ENCODE peak calls at places on chromosomes 1 and 21, in six cellular contexts. One of them, this sample, is unnamed.
A peak's percentile ranks its signal among the peaks of the same experiment; 100 is the strongest.

GRCh38 chr1:244096066-244096610 is 45.1 kb downstream of the ZBTB18 start:
- DNase-seq in activated naive CD4-positive, alpha-beta T cell treated with anti-CD3 and anti-CD28 coated beads, Interleukin-2, amount 10 ng/mL, durations not matched to agents 7 days and 5 days: no peak
- DNase-seq in GM19239: no peak
- DNase-seq in fibroblast of villous mesenchyme: no peak
- DNase-seq in activated naive CD8-positive, alpha-beta T cell treated with anti-CD3 and anti-CD28 coated beads, Interleukin-2, amount 50 U/mL, for 24 hours: no peak
- DNase-seq in substantia nigra: no peak
- DNase-seq in this sample: no peak

GRCh38 chr21:42147386-42148020 is 71.4 kb upstream of the ABCG1 start:
- DNase-seq in activated naive CD4-positive, alpha-beta T cell treated with anti-CD3 and anti-CD28 coated beads, Interleukin-2, amount 10 ng/mL, durations not matched to agents 7 days and 5 days: peak; percentile 21
- DNase-seq in activated naive CD8-positive, alpha-beta T cell treated with anti-CD3 and anti-CD28 coated beads, Interleukin-2, amount 50 U/mL, for 24 hours: no peak
- DNase-seq in substantia nigra: no peak
- DNase-seq in GM19239: no peak
- DNase-seq in fibroblast of villous mesenchyme: no peak
- DNase-seq in this sample: no peak

GRCh38 chr1:218772575-218772974 is 401.1 kb upstream of the LYPLAL1 start:
- DNase-seq in fibroblast of villous mesenchyme: peak; percentile 44
- DNase-seq in activated naive CD8-positive, alpha-beta T cell treated with anti-CD3 and anti-CD28 coated beads, Interleukin-2, amount 50 U/mL, for 24 hours: no peak
- DNase-seq in activated naive CD4-positive, alpha-beta T cell treated with anti-CD3 and anti-CD28 coated beads, Interleukin-2, amount 10 ng/mL, durations not matched to agents 7 days and 5 days: no peak
- DNase-seq in GM19239: no peak
- DNase-seq in substantia nigra: no peak
- DNase-seq in this sample: no peak

GRCh38 chr21:44398499-44398898 is 45.1 kb downstream of the TRPM2 start:
- DNase-seq in substantia nigra: no peak
- DNase-seq in activated naive CD8-positive, alpha-beta T cell treated with anti-CD3 and anti-CD28 coated beads, Interleukin-2, amount 50 U/mL, for 24 hours: no peak
- DNase-seq in activated naive CD4-positive, alpha-beta T cell treated with anti-CD3 and anti-CD28 coated beads, Interleukin-2, amount 10 ng/mL, durations not matched to agents 7 days and 5 days: no peak
- DNase-seq in fibroblast of villous mesenchyme: no peak
- DNase-seq in GM19239: no peak
- DNase-seq in this sample: no peak

GRCh38 chr1:162772571-162773154 is 17.8 kb upstream of the HSD17B7 start:
- DNase-seq in substantia nigra: no peak
- DNase-seq in GM19239: no peak
- DNase-seq in activated naive CD8-positive, alpha-beta T cell treated with anti-CD3 and anti-CD28 coated beads, Interleukin-2, amount 50 U/mL, for 24 hours: no peak
- DNase-seq in fibroblast of villous mesenchyme: peak; percentile 87
- DNase-seq in activated naive CD4-positive, alpha-beta T cell treated with anti-CD3 and anti-CD28 coated beads, Interleukin-2, amount 10 ng/mL, durations not matched to agents 7 days and 5 days: no peak
- DNase-seq in this sample: no peak

GRCh38 chr1:151867785-151868403 is 14.4 kb upstream of the THEM5 start:
- DNase-seq in GM19239: no peak
- DNase-seq in activated naive CD4-positive, alpha-beta T cell treated with anti-CD3 and anti-CD28 coated beads, Interleukin-2, amount 10 ng/mL, durations not matched to agents 7 days and 5 days: no peak
- DNase-seq in activated naive CD8-positive, alpha-beta T cell treated with anti-CD3 and anti-CD28 coated beads, Interleukin-2, amount 50 U/mL, for 24 hours: no peak
- DNase-seq in fibroblast of villous mesenchyme: peak; percentile 66
- DNase-seq in substantia nigra: no peak
- DNase-seq in this sample: no peak

GRCh38 chr1:30339866-30340265 is 383.5 kb downstream of the MATN1 start:
- DNase-seq in GM19239: no peak
- DNase-seq in activated naive CD8-positive, alpha-beta T cell treated with anti-CD3 and anti-CD28 coated beads, Interleukin-2, amount 50 U/mL, for 24 hours: no peak
- DNase-seq in substantia nigra: no peak
- DNase-seq in activated naive CD4-positive, alpha-beta T cell treated with anti-CD3 and anti-CD28 coated beads, Interleukin-2, amount 10 ng/mL, durations not matched to agents 7 days and 5 days: no peak
- DNase-seq in fibroblast of villous mesenchyme: no peak
- DNase-seq in this sample: no peak

GRCh38 chr1:186446138-186446537 is 14.8 kb downstream of the PDC start:
- DNase-seq in activated naive CD4-positive, alpha-beta T cell treated with anti-CD3 and anti-CD28 coated beads, Interleukin-2, amount 10 ng/mL, durations not matched to agents 7 days and 5 days: no peak
- DNase-seq in activated naive CD8-positive, alpha-beta T cell treated with anti-CD3 and anti-CD28 coated beads, Interleukin-2, amount 50 U/mL, for 24 hours: no peak
- DNase-seq in GM19239: no peak
- DNase-seq in fibroblast of villous mesenchyme: no peak
- DNase-seq in substantia nigra: no peak
- DNase-seq in this sample: no peak

GRCh38 chr1:240766831-240767230 is 154.9 kb upstream of the GREM2 start:
- DNase-seq in activated naive CD8-positive, alpha-beta T cell treated with anti-CD3 and anti-CD28 coated beads, Interleukin-2, amount 50 U/mL, for 24 hours: no peak
- DNase-seq in activated naive CD4-positive, alpha-beta T cell treated with anti-CD3 and anti-CD28 coated beads, Interleukin-2, amount 10 ng/mL, durations not matched to agents 7 days and 5 days: no peak
- DNase-seq in substantia nigra: no peak
- DNase-seq in GM19239: no peak
- DNase-seq in fibroblast of villous mesenchyme: no peak
- DNase-seq in this sample: no peak

GRCh38 chr21:43824250-43824882 is 35.0 kb downstream of the RRP1 start:
- DNase-seq in fibroblast of villous mesenchyme: peak; percentile 34
- DNase-seq in activated naive CD8-positive, alpha-beta T cell treated with anti-CD3 and anti-CD28 coated beads, Interleukin-2, amount 50 U/mL, for 24 hours: no peak
- DNase-seq in activated naive CD4-positive, alpha-beta T cell treated with anti-CD3 and anti-CD28 coated beads, Interleukin-2, amount 10 ng/mL, durations not matched to agents 7 days and 5 days: no peak
- DNase-seq in GM19239: no peak
- DNase-seq in substantia nigra: no peak
- DNase-seq in this sample: no peak

GRCh38 chr1:36784147-36784862 is 250.0 kb downstream of the GRIK3 start:
- DNase-seq in activated naive CD8-positive, alpha-beta T cell treated with anti-CD3 and anti-CD28 coated beads, Interleukin-2, amount 50 U/mL, for 24 hours: no peak
- DNase-seq in fibroblast of villous mesenchyme: no peak
- DNase-seq in GM19239: no peak
- DNase-seq in substantia nigra: no peak
- DNase-seq in activated naive CD4-positive, alpha-beta T cell treated with anti-CD3 and anti-CD28 coated beads, Interleukin-2, amount 10 ng/mL, durations not matched to agents 7 days and 5 days: no peak
- DNase-seq in this sample: no peak

GRCh38 chr1:225942574-225942973 is 1.6 kb upstream of the LEFTY2 start:
- DNase-seq in activated naive CD4-positive, alpha-beta T cell treated with anti-CD3 and anti-CD28 coated beads, Interleukin-2, amount 10 ng/mL, durations not matched to agents 7 days and 5 days: no peak
- DNase-seq in activated naive CD8-positive, alpha-beta T cell treated with anti-CD3 and anti-CD28 coated beads, Interleukin-2, amount 50 U/mL, for 24 hours: no peak
- DNase-seq in GM19239: peak; percentile 64
- DNase-seq in substantia nigra: no peak
- DNase-seq in fibroblast of villous mesenchyme: no peak
- DNase-seq in this sample: no peak

GRCh38 chr1:196144588-196144987 is 463.7 kb downstream of the KCNT2 start:
- DNase-seq in substantia nigra: no peak
- DNase-seq in GM19239: no peak
- DNase-seq in activated naive CD8-positive, alpha-beta T cell treated with anti-CD3 and anti-CD28 coated beads, Interleukin-2, amount 50 U/mL, for 24 hours: no peak
- DNase-seq in fibroblast of villous mesenchyme: no peak
- DNase-seq in activated naive CD4-positive, alpha-beta T cell treated with anti-CD3 and anti-CD28 coated beads, Interleukin-2, amount 10 ng/mL, durations not matched to agents 7 days and 5 days: no peak
- DNase-seq in this sample: no peak

GRCh38 chr1:223776075-223776814 is 63.9 kb downstream of the CAPN2 start:
- DNase-seq in substantia nigra: no peak
- DNase-seq in GM19239: no peak
- DNase-seq in fibroblast of villous mesenchyme: peak; percentile 81
- DNase-seq in activated naive CD4-positive, alpha-beta T cell treated with anti-CD3 and anti-CD28 coated beads, Interleukin-2, amount 10 ng/mL, durations not matched to agents 7 days and 5 days: peak; percentile 40
- DNase-seq in activated naive CD8-positive, alpha-beta T cell treated with anti-CD3 and anti-CD28 coated beads, Interleukin-2, amount 50 U/mL, for 24 hours: peak; percentile 52
- DNase-seq in this sample: no peak

This sample was measured in midbrain.